ENCODE peak calls at places on chromosome 15, in seven cellular contexts. C, Z, R, Q, V, X and W are unnamed samples.

GRCh38 chr15:57920916-57921315 is 144.6 kb downstream of the ALDH1A2 start:
- DNase-seq in V (no peak), Q (no peak), C (no peak), Z (no peak), X (no peak), R (no peak), W (no peak)

GRCh38 chr15:71747128-71748083 is 62.9 kb upstream of the NR2E3 start:
- DNase-seq in Q (no peak), R (no peak), Z (no peak), X (peak; percentile 84), V (no peak), C (no peak), W (peak; percentile 59)

GRCh38 chr15:47364671-47365141 is 352.6 kb upstream of the SEMA6D start:
- DNase-seq in X (no peak), Q (no peak), Z (no peak), V (no peak), R (peak; percentile 48), C (no peak), W (no peak)

GRCh38 chr15:65377976-65378366 is at the start of gene IGDCC3:
- DNase-seq in Z (no peak), V (no peak), C (no peak), R (peak; percentile 85), X (no peak), Q (no peak), W (peak; percentile 83)

GRCh38 chr15:63945838-63946298 is 100.4 kb downstream of the DAPK2 start:
- DNase-seq in C (peak; percentile 38), X (no peak), Q (no peak), R (peak; percentile 7), V (no peak), Z (peak; percentile 65), W (no peak)

GRCh38 chr15:58392611-58393161 is 39.1 kb upstream of the LIPC start:
- DNase-seq in R (peak; percentile 74), Q (no peak), V (no peak), X (no peak), C (peak; percentile 47), Z (no peak), W (peak; percentile 68)

GRCh38 chr15:36152961-36153360 is 426.5 kb upstream of the CDIN1 start:
- DNase-seq in Q (no peak), X (no peak), C (no peak), V (no peak), Z (no peak), R (no peak), W (no peak)

GRCh38 chr15:25731411-25731810 is 131.7 kb downstream of the ATP10A start:
- DNase-seq in X (no peak), Q (no peak), V (no peak), C (no peak), Z (no peak), R (no peak), W (no peak)

GRCh38 chr15:75171408-75171807 is 30.3 kb upstream of the C15orf39 start:
- DNase-seq in C (no peak), X (peak; percentile 90), R (no peak), V (no peak), Q (no peak), Z (no peak), W (no peak)

GRCh38 chr15:27692438-27692837 is 406.7 kb downstream of the OCA2 start:
- DNase-seq in R (no peak), C (no peak), V (no peak), X (no peak), Z (no peak), Q (no peak), W (no peak)

GRCh38 chr15:97521894-97522293 is 438.6 kb upstream of the ARRDC4 start:
- DNase-seq in R (no peak), V (peak; percentile 68), C (no peak), Q (no peak), Z (no peak), X (no peak), W (no peak)

GRCh38 chr15:49697121-49697520 is 76.3 kb downstream of the DTWD1 start:
- DNase-seq in X (peak; percentile 79), Q (no peak), R (no peak), V (no peak), C (no peak), Z (no peak), W (no peak)

GRCh38 chr15:48643236-48643635 is 2.3 kb downstream of the FBN1 start:
- DNase-seq in Z (no peak), C (no peak), X (no peak), V (no peak), R (no peak), Q (no peak), W (no peak)

GRCh38 chr15:55977225-55977624 is 16.2 kb downstream of the NEDD4 start:
- DNase-seq in Q (no peak), C (no peak), Z (no peak), X (no peak), V (no peak), R (no peak), W (no peak)

GRCh38 chr15:57148236-57148635 is 228.1 kb upstream of the CGNL1 start:
- DNase-seq in Q (no peak), R (no peak), Z (no peak), V (no peak), X (no peak), C (no peak), W (no peak)

GRCh38 chr15:76209948-76210347 is 101.3 kb downstream of the ETFA start:
- DNase-seq in V (no peak), X (no peak), C (peak; percentile 17), R (no peak), Q (no peak), Z (peak; percentile 14), W (no peak)

GRCh38 chr15:88641959-88642452 is 3.2 kb downstream of the ISG20 start:
- DNase-seq in V (no peak), C (no peak), Q (no peak), Z (no peak), R (no peak), X (no peak), W (no peak)

DNA sequence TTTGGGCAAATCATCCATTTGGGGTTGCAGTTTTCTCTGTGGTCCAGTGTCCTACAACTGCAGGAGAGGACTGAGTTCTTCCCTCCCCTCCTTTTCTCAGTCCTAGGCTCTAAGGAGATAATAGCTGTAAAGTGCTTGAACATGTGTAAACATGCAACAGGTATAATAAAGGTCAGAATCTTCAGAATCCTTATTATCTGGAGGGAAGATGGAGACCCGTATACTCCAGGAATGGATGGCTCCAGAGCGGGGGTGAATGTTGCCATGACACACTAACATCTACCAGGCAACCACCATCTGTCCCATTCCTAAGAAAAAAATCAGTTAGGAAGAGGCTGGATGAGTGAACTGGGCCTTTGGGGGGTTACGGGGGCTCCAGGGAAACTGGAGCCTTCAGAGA is 39.7 kb upstream of the GLCE start:
- DNase-seq in C (no peak), R (no peak), V (no peak), Z (no peak), X (no peak), Q (no peak), W (no peak)
- H3K27me3 ChIP-seq in C (peaks cover 32% of the 10 kb centered on the region), R (no peaks in the 10 kb centered on the region), V (no peaks in the 10 kb centered on the region), Z (no peaks in the 10 kb centered on the region), X (peaks cover 62% of the 10 kb centered on the region), Q (no peaks in the 10 kb centered on the region), W (no peaks in the 10 kb centered on the region)

DNA sequence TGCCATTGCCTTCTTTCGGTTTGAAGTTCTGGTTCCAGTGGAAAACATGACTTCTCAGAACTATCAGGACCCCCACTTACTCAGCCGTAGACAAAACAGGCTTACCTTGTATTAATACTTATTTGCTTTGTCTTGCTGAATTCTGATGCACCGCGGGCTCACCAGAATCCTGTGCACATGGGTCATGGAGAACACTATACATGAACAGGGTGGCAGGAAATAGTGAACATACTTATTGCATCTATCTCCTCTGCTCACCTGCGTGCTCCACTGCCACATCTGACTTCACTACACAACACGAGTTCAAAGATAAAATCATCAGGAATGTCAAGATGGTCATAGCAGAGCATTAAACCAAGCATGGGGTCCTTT is 10.7 kb upstream of the MAPK6 start:
- DNase-seq in C (no peak), Z (no peak), R (no peak), X (no peak), Q (no peak), V (no peak), W (no peak)
- H3K4me3 ChIP-seq in C (no peak overlapping the region), Z (no peak overlapping the region), R (no peak overlapping the region), X (no peak overlapping the region), Q (no peak overlapping the region), V (no peak overlapping the region), W (no peak overlapping the region)

DNA sequence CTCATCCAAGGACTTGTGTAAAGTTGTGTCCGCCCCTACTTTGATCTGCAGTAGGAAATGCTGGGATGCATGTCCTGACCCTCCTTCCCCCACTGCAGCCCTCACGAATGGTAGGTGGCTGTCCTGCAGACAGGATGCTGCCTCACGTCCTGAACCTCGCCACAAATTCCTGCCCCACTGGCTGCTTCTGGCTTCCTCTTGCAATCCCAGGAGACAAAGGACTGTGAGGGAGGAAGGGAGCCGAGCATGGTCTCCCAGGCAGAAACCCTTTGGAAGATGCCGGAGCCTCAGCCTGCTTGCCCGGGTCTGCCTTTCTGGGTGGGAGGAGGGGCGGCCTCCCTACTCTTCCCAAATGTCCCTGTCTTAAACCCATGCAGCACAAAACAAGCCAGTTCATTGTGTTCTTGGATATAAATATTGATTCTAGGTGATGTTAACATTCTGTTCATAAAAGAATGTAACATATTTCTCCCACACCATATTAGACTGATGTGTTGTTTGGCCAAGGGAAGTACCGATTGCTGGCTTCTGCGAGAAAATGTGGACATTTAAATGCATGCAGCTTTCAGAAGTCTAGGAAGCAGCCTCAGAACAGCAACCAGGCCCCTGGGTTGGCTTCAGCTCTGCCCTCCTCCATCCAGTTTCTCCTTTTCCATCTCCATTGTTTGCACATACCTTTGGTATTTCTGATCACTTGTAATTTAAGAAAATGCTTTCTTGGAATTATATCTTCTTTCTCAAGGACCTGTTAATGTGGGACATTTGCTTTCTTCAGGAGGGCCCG is 75.3 kb downstream of the HMG20A start:
- DNase-seq in R (peak; percentile 78), V (peak; percentile 55), Q (no peak), X (peak; percentile 43), C (no peak), Z (no peak), W (no peak)
- H3K4me1 ChIP-seq in R (peaks cover 5% of the 10 kb centered on the region), V (peaks cover 71% of the 10 kb centered on the region), Q (peaks cover 27% of the 10 kb centered on the region), X (peaks cover 25% of the 10 kb centered on the region), C (peaks cover 22% of the 10 kb centered on the region), Z (no peaks in the 10 kb centered on the region), W (no peaks in the 10 kb centered on the region)

GRCh38 chr15:99954361-99955180 is 221.3 kb upstream of the LYSMD4 start:
- DNase-seq in V (peak; percentile 7), C (no peak), Q (no peak), Z (no peak), X (no peak), R (peak; percentile 34), W (no peak)

GRCh38 chr15:99955181-99955525 is 221.9 kb upstream of the LYSMD4 start:
- DNase-seq in V (peak; percentile 8), Q (no peak), Z (no peak), X (no peak), C (no peak), R (peak; percentile 16), W (no peak)

GRCh38 chr15:99955532-99955931 is 222.3 kb upstream of the LYSMD4 start:
- DNase-seq in R (no peak), C (no peak), Z (no peak), V (no peak), X (no peak), Q (no peak), W (no peak)

GRCh38 chr15:99953886-99954285 is 220.6 kb upstream of the LYSMD4 start:
- DNase-seq in R (no peak), V (no peak), C (no peak), Z (no peak), Q (no peak), X (no peak), W (no peak)

DNA sequence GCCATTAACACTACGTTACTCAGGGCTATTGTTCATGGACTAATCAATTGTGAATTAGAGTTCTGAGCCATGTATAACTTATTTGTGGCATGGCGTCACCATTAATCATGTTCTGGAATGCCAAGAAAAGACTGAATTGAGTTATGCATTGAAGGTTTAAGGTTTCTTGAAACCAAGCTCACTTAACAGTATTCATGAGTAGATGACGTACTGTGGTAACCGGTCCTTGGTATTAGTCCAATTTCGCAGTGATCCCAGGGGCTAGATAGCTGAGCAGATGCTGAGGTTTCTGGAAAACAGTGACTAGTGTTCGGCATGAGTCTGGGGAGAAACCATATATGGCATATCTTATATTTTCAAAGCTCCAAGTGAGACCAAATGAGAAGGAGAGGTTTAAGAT is 218.2 kb upstream of the LYSMD4 start:
- DNase-seq in Z (no peak), X (no peak), Q (no peak), C (no peak), V (no peak), R (no peak), W (no peak)
- H3K27me3 ChIP-seq in Z (no peaks in the 10 kb centered on the region), X (no peaks in the 10 kb centered on the region), Q (no peaks in the 10 kb centered on the region), C (no peaks in the 10 kb centered on the region), V (no peaks in the 10 kb centered on the region), R (no peaks in the 10 kb centered on the region), W (no peaks in the 10 kb centered on the region)